ENCODE peak calls at places on chromosomes 7 and 10, in five cellular contexts. One of them, this sample, is unnamed.

GRCh38 chr7:158572000-158572828 is 15.4 kb downstream of the PTPRN2 start:
- DNase-seq in Peyer's patch: no peak
- DNase-seq in IMR-90: no peak
- DNase-seq in A549: peak; percentile 63
- DNase-seq in K562: no peak
- DNase-seq in this sample: no peak

GRCh38 chr10:135601-136464 is 578 bp downstream of the ZMYND11 start:
- DNase-seq in A549: peak; percentile 64
- DNase-seq in Peyer's patch: peak; percentile 83
- DNase-seq in IMR-90: peak; percentile 43
- DNase-seq in K562: peak; percentile 43
- DNase-seq in this sample: peak; percentile 23

GRCh38 chr7:140383954-140384713 is 14.2 kb downstream of the SLC37A3 start:
- DNase-seq in IMR-90: no peak
- DNase-seq in Peyer's patch: no peak
- DNase-seq in A549: no peak
- DNase-seq in K562: no peak
- DNase-seq in this sample: no peak

GRCh38 chr7:75756340-75757297 is 15.4 kb downstream of the CCL26 start:
- DNase-seq in IMR-90: peak; percentile 53
- DNase-seq in A549: peak; percentile 60
- DNase-seq in Peyer's patch: no peak
- DNase-seq in K562: peak; percentile 63
- DNase-seq in this sample: no peak

GRCh38 chr7:103711413-103711812 is 265.4 kb upstream of the SLC26A5 start:
- DNase-seq in K562: no peak
- DNase-seq in A549: no peak
- DNase-seq in Peyer's patch: no peak
- DNase-seq in IMR-90: no peak
- DNase-seq in this sample: no peak

GRCh38 chr7:144784943-144785342 is 50.9 kb downstream of the TPK1 start:
- DNase-seq in Peyer's patch: no peak
- DNase-seq in IMR-90: no peak
- DNase-seq in K562: no peak
- DNase-seq in A549: no peak
- DNase-seq in this sample: peak; percentile 1

GRCh38 chr7:21261627-21262564 is 166.0 kb upstream of the SP4 start:
- DNase-seq in A549: peak; percentile 48
- DNase-seq in Peyer's patch: no peak
- DNase-seq in K562: peak; percentile 22
- DNase-seq in IMR-90: peak; percentile 18
- DNase-seq in this sample: peak; percentile 19

GRCh38 chr10:13945760-13946460 is 359.1 kb downstream of the PRPF18 start:
- DNase-seq in K562: no peak
- DNase-seq in A549: no peak
- DNase-seq in IMR-90: peak; percentile 63
- DNase-seq in Peyer's patch: no peak
- DNase-seq in this sample: no peak

GRCh38 chr10:103884681-103885139 is 29.3 kb upstream of the SH3PXD2A start:
- DNase-seq in A549: peak; percentile 58
- DNase-seq in K562: peak; percentile 59
- DNase-seq in IMR-90: peak; percentile 60
- DNase-seq in Peyer's patch: no peak
- DNase-seq in this sample: peak; percentile 48

GRCh38 chr10:103879831-103880230 is 24.5 kb upstream of the SH3PXD2A start:
- DNase-seq in K562: no peak
- DNase-seq in A549: no peak
- DNase-seq in IMR-90: no peak
- DNase-seq in Peyer's patch: no peak
- DNase-seq in this sample: no peak

GRCh38 chr10:103882285-103883007 is 27.1 kb upstream of the SH3PXD2A start:
- DNase-seq in Peyer's patch: no peak
- DNase-seq in A549: no peak
- DNase-seq in IMR-90: no peak
- DNase-seq in K562: no peak
- DNase-seq in this sample: no peak

GRCh38 chr10:103879409-103879808 is 24.0 kb upstream of the SH3PXD2A start:
- DNase-seq in IMR-90: no peak
- DNase-seq in K562: no peak
- DNase-seq in A549: no peak
- DNase-seq in Peyer's patch: no peak
- DNase-seq in this sample: no peak

GRCh38 chr10:103881420-103882284 is 26.3 kb upstream of the SH3PXD2A start:
- DNase-seq in K562: no peak
- DNase-seq in IMR-90: no peak
- DNase-seq in Peyer's patch: no peak
- DNase-seq in A549: no peak
- DNase-seq in this sample: no peak
- TF ChIP-seq POLR2A in K562: no peak
- TF ChIP-seq POLR2A in IMR-90: no peak
- TF ChIP-seq POLR2A in Peyer's patch: no peak
- TF ChIP-seq POLR2A in A549: no peak
- TF ChIP-seq POLR2A in this sample: no peak

GRCh38 chr10:77675347-77675746 is 37.7 kb upstream of the KCNMA1 start:
- DNase-seq in IMR-90: no peak
- DNase-seq in K562: no peak
- DNase-seq in Peyer's patch: no peak
- DNase-seq in A549: no peak
- DNase-seq in this sample: no peak
- TF ChIP-seq POLR2A in IMR-90: no peak
- TF ChIP-seq POLR2A in K562: no peak
- TF ChIP-seq POLR2A in Peyer's patch: no peak
- TF ChIP-seq POLR2A in A549: no peak
- TF ChIP-seq POLR2A in this sample: no peak

GRCh38 chr10:3040069-3040468 is 27.3 kb upstream of the PFKP start:
- DNase-seq in A549: no peak
- DNase-seq in K562: no peak
- DNase-seq in Peyer's patch: no peak
- DNase-seq in IMR-90: no peak
- DNase-seq in this sample: no peak

GRCh38 chr10:3036605-3037004 is 30.7 kb upstream of the PFKP start:
- DNase-seq in A549: no peak
- DNase-seq in K562: no peak
- DNase-seq in Peyer's patch: no peak
- DNase-seq in IMR-90: no peak
- DNase-seq in this sample: no peak

GRCh38 chr10:3036155-3036554 is 31.2 kb upstream of the PFKP start:
- DNase-seq in Peyer's patch: no peak
- DNase-seq in K562: no peak
- DNase-seq in A549: no peak
- DNase-seq in IMR-90: no peak
- DNase-seq in this sample: no peak

GRCh38 chr10:3034611-3035010 is 32.7 kb upstream of the PFKP start:
- DNase-seq in Peyer's patch: no peak
- DNase-seq in K562: no peak
- DNase-seq in A549: no peak
- DNase-seq in IMR-90: no peak
- DNase-seq in this sample: no peak

DNA sequence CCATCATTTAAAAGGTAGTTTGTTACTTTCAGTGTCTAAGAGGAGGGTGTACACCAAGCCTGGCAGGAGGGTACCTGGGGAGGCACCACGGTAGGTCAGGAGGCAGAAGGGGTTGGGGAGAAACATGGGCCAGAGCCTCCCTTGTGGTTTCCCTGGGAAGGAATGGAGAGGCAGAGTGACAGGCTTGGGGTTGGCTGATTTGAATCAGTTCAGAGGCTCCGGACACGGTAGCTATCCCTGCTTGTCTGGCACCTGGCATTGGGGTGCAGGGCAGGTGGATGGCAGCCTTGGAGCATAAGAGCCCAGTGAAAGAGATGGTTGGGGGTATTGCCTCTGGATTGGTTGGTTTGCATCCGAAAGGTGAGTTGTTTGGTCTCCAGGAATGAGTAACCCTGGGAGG is 30.2 kb upstream of the PFKP start:
- DNase-seq in Peyer's patch: no peak
- DNase-seq in K562: no peak
- DNase-seq in A549: no peak
- DNase-seq in IMR-90: no peak
- DNase-seq in this sample: no peak
- TF ChIP-seq POLR2A in Peyer's patch: no peak
- TF ChIP-seq POLR2A in K562: no peak
- TF ChIP-seq POLR2A in A549: no peak
- TF ChIP-seq POLR2A in IMR-90: no peak
- TF ChIP-seq POLR2A in this sample: no peak

GRCh38 chr7:5043661-5044060 is 2.0 kb upstream of the RBAK start:
- DNase-seq in IMR-90: no peak
- DNase-seq in Peyer's patch: no peak
- DNase-seq in K562: no peak
- DNase-seq in A549: no peak
- DNase-seq in this sample: no peak

GRCh38 chr7:5041047-5041446 is 4.6 kb upstream of the RBAK start:
- DNase-seq in A549: no peak
- DNase-seq in Peyer's patch: no peak
- DNase-seq in K562: no peak
- DNase-seq in IMR-90: no peak
- DNase-seq in this sample: no peak

GRCh38 chr7:5045558-5046396 is at the start of gene RBAK:
- DNase-seq in K562: peak; percentile 91
- DNase-seq in A549: peak; percentile 97
- DNase-seq in IMR-90: peak; percentile 95
- DNase-seq in Peyer's patch: peak; percentile 93
- DNase-seq in this sample: peak; percentile 93
- TF ChIP-seq POLR2A in K562: peak; percentile 82
- TF ChIP-seq POLR2A in A549: peak; percentile 74
- TF ChIP-seq POLR2A in IMR-90: peak; percentile 76
- TF ChIP-seq POLR2A in Peyer's patch: peak; percentile 43
- TF ChIP-seq POLR2A in this sample: peak; percentile 93

This sample was measured in H54.